ENCODE peak calls at places on chromosomes 12 and 14, in nine cellular contexts. X, T, B, J, E, W, Q, F and Y are unnamed samples.

GRCh38 chr12:103771466-103771865 is 69.6 kb downstream of the NT5DC3 start:
- DNase-seq in X (peak), T (peak), B (peak), J (peak), E (peak), W (peak), Q (no peak), F (peak), Y (peak)

GRCh38 chr12:115998119-115998633 is 279.3 kb downstream of the MED13L start:
- DNase-seq in X (peak), T (peak), B (peak), J (no peak), E (no peak), W (no peak), Q (no peak), F (no peak), Y (peak)

GRCh38 chr12:132566551-132567131 is 43.7 kb downstream of the LRCOL1 start:
- DNase-seq in X (no peak), T (no peak), B (no peak), J (no peak), E (no peak), W (no peak), Q (no peak), F (peak), Y (no peak)

GRCh38 chr14:20409226-20409625 is 4.1 kb downstream of the TEP1 start:
- DNase-seq in X (no peak), T (peak), B (no peak), J (no peak), E (no peak), W (no peak), Q (no peak), F (no peak), Y (peak)

GRCh38 chr14:88995437-88996198 is 171.2 kb downstream of the TTC8 start:
- DNase-seq in X (no peak), T (peak), B (no peak), J (no peak), E (no peak), W (no peak), Q (no peak), F (no peak), Y (no peak)

GRCh38 chr14:86166541-86166940 is 636.6 kb downstream of the FLRT2 start:
- DNase-seq in X (no peak), T (no peak), B (no peak), J (no peak), E (no peak), W (no peak), Q (no peak), F (no peak), Y (no peak)

GRCh38 chr12:5494343-5494742 is 62.4 kb downstream of the NTF3 start:
- DNase-seq in X (no peak), T (no peak), B (no peak), J (no peak), E (no peak), W (no peak), Q (no peak), F (no peak), Y (no peak)

GRCh38 chr12:28191018-28191595 is 851 bp downstream of the CCDC91 start:
- DNase-seq in X (no peak), T (peak), B (peak), J (peak), E (no peak), W (no peak), Q (no peak), F (peak), Y (no peak)

GRCh38 chr12:9364224-9365176 is 156.3 kb upstream of the PZP start:
- DNase-seq in X (peak), T (peak), B (peak), J (peak), E (no peak), W (no peak), Q (no peak), F (no peak), Y (peak)

GRCh38 chr14:91008759-91009409 is 51.6 kb downstream of the RPS6KA5 start:
- DNase-seq in X (no peak), T (no peak), B (no peak), J (no peak), E (no peak), W (no peak), Q (no peak), F (no peak), Y (no peak)

GRCh38 chr12:8943565-8944186 is 5.8 kb downstream of the M6PR start:
- DNase-seq in X (no peak), T (no peak), B (no peak), J (no peak), E (no peak), W (no peak), Q (no peak), F (no peak), Y (no peak)

GRCh38 chr14:24673534-24674203 is 39.7 kb upstream of the GZMB start:
- DNase-seq in X (no peak), T (no peak), B (no peak), J (peak), E (no peak), W (no peak), Q (peak), F (no peak), Y (no peak)

GRCh38 chr12:65156366-65156831 is 13.0 kb upstream of the LEMD3 start:
- DNase-seq in X (no peak), T (peak), B (no peak), J (no peak), E (no peak), W (no peak), Q (no peak), F (no peak), Y (peak)